ENCODE peak calls at places on chromosome 17, in five cellular contexts. C, V, Z, G and Y are unnamed samples.

GRCh38 chr17:49822829-49823228 is 25.0 kb downstream of the TAC4 start:
- DNase-seq in C (peak), V (no peak), Z (no peak), G (no peak), Y (peak)

GRCh38 chr17:17515921-17516295 is 19.7 kb upstream of the RASD1 start:
- DNase-seq in C (peak), V (no peak), Z (no peak), G (no peak), Y (peak)

GRCh38 chr17:234163-235047 is 53.0 kb upstream of the DOC2B start:
- DNase-seq in C (no peak), V (peak), Z (no peak), G (no peak), Y (no peak)

GRCh38 chr17:74522381-74523090 is 8.7 kb downstream of the CD300LB start:
- DNase-seq in C (no peak), V (peak), Z (no peak), G (no peak), Y (no peak)

GRCh38 chr17:42679492-42680330 is 1.9 kb downstream of the CCR10 start:
- DNase-seq in C (peak), V (peak), Z (no peak), G (peak), Y (peak)

GRCh38 chr17:31390748-31391495 is 553 bp upstream of the RAB11FIP4 start:
- DNase-seq in C (no peak), V (no peak), Z (no peak), G (peak), Y (no peak)

GRCh38 chr17:76888661-76889060 is 20.5 kb downstream of the MGAT5B start:
- DNase-seq in C (no peak), V (no peak), Z (no peak), G (peak), Y (no peak)

GRCh38 chr17:31631759-31632158 is 227.3 kb downstream of the COPRS start:
- DNase-seq in C (no peak), V (no peak), Z (no peak), G (no peak), Y (no peak)

GRCh38 chr17:44555056-44555455 is 2.2 kb upstream of the FZD2 start:
- DNase-seq in C (no peak), V (no peak), Z (no peak), G (no peak), Y (no peak)

GRCh38 chr17:61410555-61411089 is 11.0 kb downstream of the TBX2 start:
- DNase-seq in C (peak), V (peak), Z (no peak), G (peak), Y (peak)

GRCh38 chr17:67165201-67165600 is 79.8 kb downstream of the HELZ start:
- DNase-seq in C (no peak), V (no peak), Z (no peak), G (no peak), Y (peak)

GRCh38 chr17:48241131-48241591 is 133.6 kb downstream of the SNX11 start:
- DNase-seq in C (peak), V (no peak), Z (no peak), G (no peak), Y (peak)

GRCh38 chr17:17076066-17076465 is 33.8 kb downstream of the MPRIP start:
- DNase-seq in C (no peak), V (peak), Z (no peak), G (no peak), Y (no peak)

GRCh38 chr17:70366421-70366820 is 197.1 kb downstream of the KCNJ2 start:
- DNase-seq in C (no peak), V (no peak), Z (no peak), G (no peak), Y (no peak)

GRCh38 chr17:64534187-64534586 is 27.4 kb downstream of the CEP95 start:
- DNase-seq in C (no peak), V (no peak), Z (no peak), G (no peak), Y (no peak)
- TF ChIP-seq CTCF in C (peak), V (no peak), Z (peak), G (no peak), Y (peak)

GRCh38 chr17:69043098-69043497 is 17.6 kb downstream of the ABCA9 start:
- DNase-seq in C (no peak), V (no peak), Z (no peak), G (no peak), Y (no peak)

GRCh38 chr17:69047368-69048263 is 13.1 kb downstream of the ABCA9 start:
- DNase-seq in C (peak), V (no peak), Z (peak), G (no peak), Y (peak)

GRCh38 chr17:69050999-69051775 is 9.5 kb downstream of the ABCA9 start:
- DNase-seq in C (no peak), V (no peak), Z (no peak), G (no peak), Y (peak)

GRCh38 chr17:69046130-69046807 is 14.5 kb downstream of the ABCA9 start:
- DNase-seq in C (no peak), V (no peak), Z (no peak), G (peak), Y (no peak)

GRCh38 chr17:69048634-69049033 is 12.1 kb downstream of the ABCA9 start:
- DNase-seq in C (no peak), V (no peak), Z (no peak), G (no peak), Y (no peak)
- TF ChIP-seq CTCF in C (no peak), V (no peak), Z (no peak), G (no peak), Y (no peak)

DNA sequence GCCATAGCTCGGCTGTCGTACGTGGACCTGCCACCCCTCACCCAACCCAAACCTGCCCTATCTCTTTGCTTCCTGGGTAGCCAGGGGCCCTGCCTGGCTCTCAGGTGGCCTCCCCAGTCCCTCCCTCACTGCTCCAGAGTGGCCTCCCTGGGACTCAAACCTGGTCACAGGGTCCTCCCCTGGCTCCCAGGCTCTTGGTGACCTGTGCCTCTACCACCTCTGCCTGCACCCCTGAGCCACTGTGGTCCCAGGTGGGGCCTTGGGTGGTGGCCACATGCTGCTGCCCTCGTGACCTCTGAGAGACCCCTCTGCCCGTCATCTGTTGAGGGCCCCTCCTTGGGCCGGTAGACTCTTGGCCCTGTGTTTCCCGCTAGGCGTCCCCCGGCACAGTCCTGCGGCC is 64.6 kb upstream of the PVALEF start:
- DNase-seq in C (no peak), V (no peak), Z (no peak), G (no peak), Y (no peak)
- TF ChIP-seq CTCF in C (no peak), V (no peak), Z (no peak), G (no peak), Y (no peak)

DNA sequence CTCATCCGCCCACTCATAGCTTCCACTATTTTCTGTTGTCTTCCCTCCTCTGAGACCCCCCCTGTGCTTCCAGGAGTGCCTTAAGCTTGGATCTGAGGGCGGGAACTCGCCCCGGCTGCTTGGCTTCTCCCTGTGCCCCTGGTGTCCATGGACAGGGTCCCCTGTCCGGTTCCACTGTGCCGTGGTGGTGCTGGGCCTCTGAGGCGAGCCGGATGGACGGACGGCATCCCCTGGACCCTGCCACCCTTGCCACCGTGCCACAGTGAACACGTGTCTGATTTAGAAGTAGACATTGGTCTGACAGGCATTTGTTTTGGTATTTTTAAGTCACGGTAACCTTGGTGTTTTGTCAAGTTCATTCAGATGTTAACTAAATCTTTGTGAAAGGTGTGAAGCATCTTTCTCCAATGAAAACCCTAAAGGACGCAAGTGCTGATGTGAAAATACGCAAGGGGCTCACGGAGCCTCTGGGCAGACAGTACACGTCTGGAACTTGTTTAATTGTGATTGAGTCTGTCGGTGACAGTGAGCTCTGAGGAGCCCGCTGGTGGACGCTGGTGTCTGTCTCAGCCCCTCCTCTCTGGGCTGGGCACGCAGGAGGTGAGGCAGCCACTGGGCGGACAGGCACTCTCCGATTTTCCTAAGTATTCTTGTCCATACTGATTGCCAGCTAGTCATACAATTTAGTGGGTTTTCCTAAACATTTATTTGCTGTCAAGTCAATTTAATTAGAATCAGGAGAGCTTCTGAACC is 26.3 kb downstream of the ZNF750 start:
- DNase-seq in C (no peak), V (no peak), Z (no peak), G (no peak), Y (no peak)
- TF ChIP-seq CTCF in C (no peak), V (no peak), Z (no peak), G (no peak), Y (no peak)

GRCh38 chr17:7351665-7352558 is at the start of gene KCTD11:
- DNase-seq in C (peak), V (peak), Z (no peak), G (peak), Y (peak)
- TF ChIP-seq CTCF in C (peak), V (peak), Z (peak), G (peak), Y (peak)

GRCh38 chr17:78010759-78011158 is 52.3 kb downstream of the TNRC6C start:
- DNase-seq in C (no peak), V (no peak), Z (no peak), G (no peak), Y (no peak)
- TF ChIP-seq CTCF in C (no peak), V (no peak), Z (no peak), G (no peak), Y (no peak)